ENCODE peak calls at places on chromosomes 4 and X, in ten cellular contexts. M is activated CD4-positive, alpha-beta T cell treated with anti-CD3 and anti-CD28 coated beads for 24 hours; Y is psoas muscle; I is ecto neural progenitor cell; B is activated naive CD8-positive, alpha-beta T cell treated with anti-CD3 and anti-CD28 coated beads, Interleukin-2, amount 50 U/mL, for 24 hours; V is ACHN; N is NCI-H774; K is stimulated activated naive CD8-positive, alpha-beta T cell treated with anti-CD3 and anti-CD28 coated beads, Interleukin-15, Interleukin-2, amounts not matched to agents 100 U/mL and 50 U/mL, for 24 hours; F is neural crest cell; S is omental fat pad. W is an unnamed sample.

GRCh38 chr4:65943076-65943475 is 272.8 kb upstream of the EPHA5 start:
- DNase-seq in M (no peak), Y (no peak), I (no peak), B (no peak), V (peak; percentile 96), N (no peak), K (no peak), F (no peak), S (no peak), W (no peak)

GRCh38 chr4:156672492-156672891 is 299.1 kb downstream of the PDGFC start:
- DNase-seq in M (no peak), Y (no peak), I (no peak), B (no peak), V (no peak), N (no peak), K (no peak), F (no peak), S (no peak), W (no peak)

GRCh38 chr4:158856852-158857251 is 88.0 kb downstream of the FNIP2 start:
- DNase-seq in M (no peak), Y (no peak), I (no peak), B (no peak), V (peak; percentile 47), N (no peak), K (no peak), F (no peak), S (no peak), W (no peak)

GRCh38 chr4:101259876-101260275 is 87.5 kb downstream of the PPP3CA start:
- DNase-seq in M (no peak), Y (no peak), I (no peak), B (no peak), V (no peak), N (no peak), K (no peak), F (no peak), S (no peak), W (no peak)

GRCh38 chr4:39505581-39505980 is 21.7 kb downstream of the UGDH start:
- DNase-seq in M (no peak), Y (no peak), I (no peak), B (no peak), V (peak; percentile 43), N (no peak), K (no peak), F (no peak), S (no peak), W (no peak)

GRCh38 chr4:55670695-55671094 is 34.6 kb upstream of the NMU start:
- DNase-seq in M (no peak), Y (no peak), I (no peak), B (no peak), V (no peak), N (no peak), K (no peak), F (no peak), S (no peak), W (no peak)

GRCh38 chr4:74181225-74181624 is 23.3 kb downstream of the MTHFD2L start:
- DNase-seq in M (no peak), Y (no peak), I (no peak), B (no peak), V (no peak), N (no peak), K (no peak), F (no peak), S (no peak), W (no peak)

GRCh38 chrX:121642415-121642814 is 595.0 kb downstream of the GLUD2 start:
- DNase-seq in M (no peak), Y (no peak), I (no peak), B (no peak), V (peak; percentile 0), N (no peak), K (no peak), F (no peak), S (no peak), W (no peak)

GRCh38 chr4:8537041-8537461 is 43.1 kb upstream of the GPR78 start:
- DNase-seq in M (no peak), Y (peak; percentile 30), I (no peak), B (no peak), V (peak; percentile 82), N (peak; percentile 11), K (no peak), F (no peak), S (peak; percentile 38), W (no peak)

W was measured in stimulated activated CD4-positive, alpha-beta T cell treated with anti-CD3 and anti-CD28 coated beads, Interleukin-4, amount 100 ng/mL, for 48 hours.